ENCODE peak calls at places on chromosome 7, in four cellular contexts. P, Y, K and Q are unnamed samples.
A peak's percentile ranks its signal among the peaks of the same experiment; 100 is the strongest.

GRCh38 chr7:47473499-47474210 is 108.3 kb downstream of the TNS3 start:
- DNase-seq in P (no peak), Y (no peak), K (no peak), Q (no peak)

GRCh38 chr7:134298902-134299683 is 17.6 kb downstream of the SLC35B4 start:
- DNase-seq in P (no peak), Y (no peak), K (no peak), Q (no peak)

GRCh38 chr7:130063036-130063435 is 7.3 kb upstream of the KLHDC10 start:
- DNase-seq in P (peak; percentile 50), Y (peak; percentile 52), K (no peak), Q (peak; percentile 92)

GRCh38 chr7:41640487-41640886 is 62.4 kb downstream of the INHBA start:
- DNase-seq in P (no peak), Y (no peak), K (no peak), Q (no peak)

GRCh38 chr7:25361388-25361787 is 133.1 kb upstream of the NPVF start:
- DNase-seq in P (no peak), Y (no peak), K (no peak), Q (no peak)

GRCh38 chr7:24703296-24703695 is 54.0 kb downstream of the GSDME start:
- DNase-seq in P (no peak), Y (no peak), K (no peak), Q (no peak)

GRCh38 chr7:28071570-28071969 is 109.0 kb downstream of the JAZF1 start:
- DNase-seq in P (no peak), Y (no peak), K (no peak), Q (no peak)

GRCh38 chr7:43135129-43135528 is 22.7 kb downstream of the HECW1 start:
- DNase-seq in P (no peak), Y (no peak), K (no peak), Q (no peak)

GRCh38 chr7:83410989-83411591 is 237.8 kb downstream of the SEMA3E start:
- DNase-seq in P (peak; percentile 28), Y (peak; percentile 15), K (no peak), Q (no peak)

GRCh38 chr7:89002942-89003618 is 207.5 kb upstream of the TEX47 start:
- DNase-seq in P (no peak), Y (no peak), K (peak; percentile 24), Q (no peak)

GRCh38 chr7:33601081-33601480 is 304.3 kb upstream of the BMPER start:
- DNase-seq in P (no peak), Y (no peak), K (no peak), Q (no peak)

GRCh38 chr7:40519009-40519408 is 384.2 kb downstream of the SUGCT start:
- DNase-seq in P (no peak), Y (no peak), K (no peak), Q (no peak)

GRCh38 chr7:132065193-132065972 is 509.0 kb upstream of the PODXL start:
- DNase-seq in P (no peak), Y (no peak), K (no peak), Q (no peak)

GRCh38 chr7:106089647-106090046 is 22.5 kb downstream of the SYPL1 start:
- DNase-seq in P (no peak), Y (no peak), K (peak; percentile 28), Q (no peak)

DNA sequence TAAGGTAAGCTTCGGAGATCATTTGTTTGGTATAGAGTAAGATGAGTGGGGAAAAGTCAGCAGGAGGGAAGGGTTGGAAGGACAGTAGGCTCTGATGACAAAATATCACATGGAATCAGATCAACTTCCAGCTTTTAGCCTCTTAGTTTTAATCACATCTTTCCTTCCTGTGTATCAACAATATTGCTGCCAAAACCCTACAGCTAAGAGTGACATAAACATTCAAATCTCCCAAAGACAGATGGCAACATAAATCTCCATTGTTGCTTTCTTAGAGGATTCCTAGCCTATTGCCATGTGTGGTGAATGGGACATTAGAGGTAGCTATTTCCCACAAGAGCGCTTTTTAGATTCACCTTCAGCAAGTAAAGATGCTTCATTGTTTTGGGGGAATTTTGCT is 35.3 kb upstream of the FZD1 start:
- DNase-seq in P (no peak), Y (no peak), K (no peak), Q (no peak)
- TF ChIP-seq USF2 in P (no peak), Y (no peak), K (no peak), Q (no peak)

GRCh38 chr7:159166530-159166929 is 21.9 kb upstream of the VIPR2 start:
- DNase-seq in P (no peak), Y (no peak), K (no peak), Q (no peak)

GRCh38 chr7:159165352-159165751 is 20.7 kb upstream of the VIPR2 start:
- DNase-seq in P (no peak), Y (no peak), K (no peak), Q (no peak)

GRCh38 chr7:159172314-159172892 is 27.7 kb upstream of the VIPR2 start:
- DNase-seq in P (no peak), Y (no peak), K (no peak), Q (no peak)

GRCh38 chr7:159167139-159167538 is 22.5 kb upstream of the VIPR2 start:
- DNase-seq in P (no peak), Y (no peak), K (no peak), Q (no peak)

DNA sequence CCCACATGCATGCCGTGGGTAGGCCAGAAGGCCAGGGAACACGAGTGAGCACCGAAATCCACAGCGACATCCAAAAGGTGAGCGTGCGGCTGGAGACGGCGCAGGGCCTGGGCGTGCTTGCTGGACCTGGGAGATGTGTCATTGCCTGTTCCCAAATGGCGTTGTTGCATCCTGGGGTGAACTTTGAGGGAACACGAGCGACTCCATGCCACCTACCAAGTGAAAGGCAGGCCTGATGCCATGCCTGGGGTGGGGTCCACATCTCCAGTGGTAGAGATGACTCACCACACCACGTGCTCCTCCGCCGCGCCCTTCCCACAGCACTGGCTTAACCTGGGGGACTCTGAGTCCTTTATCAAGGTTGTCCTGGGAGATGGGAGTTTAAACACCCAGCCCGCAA is 24.7 kb upstream of the VIPR2 start:
- DNase-seq in P (no peak), Y (no peak), K (no peak), Q (no peak)
- TF ChIP-seq NR2C2 in P (no peak), Y (no peak), K (no peak), Q (no peak)

GRCh38 chr7:67738-68395 is 124.5 kb upstream of the FAM20C start:
- DNase-seq in P (no peak), Y (no peak), K (no peak), Q (no peak)

GRCh38 chr7:65554-65953 is 126.8 kb upstream of the FAM20C start:
- DNase-seq in P (no peak), Y (no peak), K (no peak), Q (no peak)

GRCh38 chr7:66741-67140 is 125.6 kb upstream of the FAM20C start:
- DNase-seq in P (no peak), Y (no peak), K (no peak), Q (no peak)

GRCh38 chr7:66296-66695 is 126.1 kb upstream of the FAM20C start:
- DNase-seq in P (no peak), Y (no peak), K (no peak), Q (no peak)

GRCh38 chr7:68629-69028 is 123.7 kb upstream of the FAM20C start:
- DNase-seq in P (no peak), Y (peak; percentile 50), K (no peak), Q (no peak)
- TF ChIP-seq CTCF in P (peak; percentile 20), Y (peak; percentile 30), K (no peak), Q (no peak)

DNA sequence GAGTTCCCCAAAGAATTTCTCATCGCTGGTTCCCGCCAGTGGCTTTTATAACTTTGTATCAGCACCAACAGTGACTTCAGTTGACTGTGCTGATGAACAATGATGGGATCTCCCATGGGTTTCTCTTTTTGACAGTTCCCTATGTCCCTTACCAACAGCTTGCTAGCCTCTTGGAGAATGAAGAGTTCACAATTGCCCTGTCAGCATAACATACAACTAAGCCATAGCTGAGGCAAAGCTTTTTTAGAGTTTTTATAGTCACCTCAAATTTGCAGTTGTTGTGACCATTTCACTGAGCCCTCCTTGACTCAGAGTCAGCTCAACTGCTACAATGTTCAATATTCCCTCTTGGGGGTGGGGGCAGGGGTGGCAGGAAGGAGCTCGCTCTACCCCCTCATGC is 179.8 kb downstream of the TFEC start:
- DNase-seq in P (no peak), Y (no peak), K (no peak), Q (no peak)
- TF ChIP-seq USF2 in P (no peak), Y (no peak), K (no peak), Q (no peak)

DNA sequence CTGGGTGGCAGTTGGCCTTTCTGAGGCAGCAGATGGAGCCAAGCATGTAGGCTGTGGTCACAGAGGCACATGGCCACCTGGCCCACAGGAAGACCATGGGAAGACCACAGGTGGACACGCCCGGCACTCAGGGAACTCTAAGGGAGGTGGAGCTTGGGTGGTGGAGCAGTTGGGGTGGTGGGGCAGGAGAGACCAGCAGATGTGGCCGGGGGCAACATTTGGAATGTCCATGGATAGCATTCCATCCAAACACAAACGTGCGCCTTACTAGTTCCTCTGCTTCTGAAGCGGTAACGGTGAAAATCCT is 290.9 kb downstream of the PTPRN2 start:
- DNase-seq in P (no peak), Y (no peak), K (no peak), Q (no peak)
- TF ChIP-seq NR2C2 in P (no peak), Y (no peak), K (no peak), Q (no peak)

GRCh38 chr7:6533893-6534804 is 17.1 kb downstream of the GRID2IP start:
- DNase-seq in P (no peak), Y (no peak), K (peak; percentile 7), Q (no peak)

GRCh38 chr7:6531492-6532279 is 19.6 kb downstream of the GRID2IP start:
- DNase-seq in P (no peak), Y (no peak), K (no peak), Q (no peak)

GRCh38 chr7:6530626-6531491 is 20.4 kb downstream of the GRID2IP start:
- DNase-seq in P (no peak), Y (peak; percentile 82), K (no peak), Q (peak; percentile 80)

GRCh38 chr7:6529643-6530042 is 21.6 kb downstream of the GRID2IP start:
- DNase-seq in P (peak; percentile 15), Y (no peak), K (no peak), Q (no peak)

DNA sequence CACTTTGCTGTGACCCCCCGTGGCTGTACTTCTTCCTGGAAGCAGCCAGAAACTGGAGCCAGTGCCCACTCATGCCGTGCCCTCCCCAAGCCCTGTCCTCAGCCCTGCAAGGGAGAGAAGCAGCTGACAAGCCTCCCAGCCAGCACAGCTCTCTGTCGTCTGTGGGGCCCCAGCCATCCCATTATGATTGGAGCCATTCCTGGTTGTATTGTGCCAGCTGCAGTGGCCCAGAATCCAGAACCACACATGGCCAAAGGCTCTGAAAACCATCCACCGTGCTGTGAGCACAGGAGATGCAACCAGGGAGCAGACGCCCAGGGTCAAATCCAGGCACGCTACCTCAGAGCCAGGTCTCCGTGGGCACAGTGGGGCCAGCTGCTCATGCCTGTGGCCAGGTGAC is 18.7 kb downstream of the GRID2IP start:
- DNase-seq in P (no peak), Y (no peak), K (no peak), Q (no peak)
- TF ChIP-seq CTCF in P (no peak), Y (no peak), K (no peak), Q (no peak)

GRCh38 chr7:148697256-148697841 is 1.4 kb upstream of the CUL1 start:
- DNase-seq in P (no peak), Y (no peak), K (no peak), Q (no peak)
- TF ChIP-seq USF2 in P (no peak), Y (no peak), K (no peak), Q (no peak)